ENCODE peak calls at places on chromosomes 4 and X, in six cellular contexts. One of them, this sample, is unnamed.
A peak's percentile ranks its signal among the peaks of the same experiment; 100 is the strongest.

GRCh38 chr4:159229164-159229563 is 126.3 kb downstream of the RAPGEF2 start:
- DNase-seq in HTR-8/SVneo: peak; percentile 51
- DNase-seq in fibroblast of lung: peak; percentile 95
- DNase-seq in iris pigment epithelial cell: peak; percentile 95
- DNase-seq in NCI-H1105: no peak
- DNase-seq in GM06990: no peak
- DNase-seq in this sample: no peak

GRCh38 chr4:43680416-43680815 is 768.2 kb downstream of the KCTD8 start:
- DNase-seq in iris pigment epithelial cell: no peak
- DNase-seq in GM06990: no peak
- DNase-seq in fibroblast of lung: no peak
- DNase-seq in HTR-8/SVneo: no peak
- DNase-seq in NCI-H1105: no peak
- DNase-seq in this sample: no peak

GRCh38 chr4:55005910-55006309 is 119.5 kb downstream of the KDR start:
- DNase-seq in iris pigment epithelial cell: no peak
- DNase-seq in GM06990: no peak
- DNase-seq in HTR-8/SVneo: no peak
- DNase-seq in fibroblast of lung: no peak
- DNase-seq in NCI-H1105: no peak
- DNase-seq in this sample: no peak

GRCh38 chrX:104343408-104344129 is 88.8 kb upstream of the ESX1 start:
- DNase-seq in NCI-H1105: peak; percentile 0
- DNase-seq in GM06990: no peak
- DNase-seq in iris pigment epithelial cell: peak; percentile 82
- DNase-seq in HTR-8/SVneo: no peak
- DNase-seq in fibroblast of lung: peak; percentile 79
- DNase-seq in this sample: peak; percentile 45

GRCh38 chr4:155805016-155805415 is 46.2 kb downstream of the GUCY1B1 start:
- DNase-seq in GM06990: no peak
- DNase-seq in fibroblast of lung: peak; percentile 82
- DNase-seq in HTR-8/SVneo: no peak
- DNase-seq in NCI-H1105: no peak
- DNase-seq in iris pigment epithelial cell: peak; percentile 63
- DNase-seq in this sample: no peak

GRCh38 chr4:113707013-113707412 is 54.5 kb downstream of the CAMK2D start:
- DNase-seq in HTR-8/SVneo: no peak
- DNase-seq in NCI-H1105: no peak
- DNase-seq in GM06990: no peak
- DNase-seq in iris pigment epithelial cell: peak; percentile 57
- DNase-seq in fibroblast of lung: peak; percentile 67
- DNase-seq in this sample: no peak

GRCh38 chr4:40099010-40099409 is 42.4 kb downstream of the N4BP2 start:
- DNase-seq in NCI-H1105: no peak
- DNase-seq in iris pigment epithelial cell: peak; percentile 17
- DNase-seq in GM06990: no peak
- DNase-seq in fibroblast of lung: no peak
- DNase-seq in HTR-8/SVneo: no peak
- DNase-seq in this sample: no peak

GRCh38 chr4:109816082-109816442 is 500 bp downstream of the GAR1 start:
- DNase-seq in iris pigment epithelial cell: no peak
- DNase-seq in HTR-8/SVneo: peak; percentile 2
- DNase-seq in GM06990: peak; percentile 24
- DNase-seq in NCI-H1105: no peak
- DNase-seq in fibroblast of lung: no peak
- DNase-seq in this sample: peak; percentile 54

GRCh38 chr4:125826801-125827200 is 512.0 kb downstream of the FAT4 start:
- DNase-seq in GM06990: no peak
- DNase-seq in iris pigment epithelial cell: no peak
- DNase-seq in NCI-H1105: no peak
- DNase-seq in HTR-8/SVneo: no peak
- DNase-seq in fibroblast of lung: peak; percentile 82
- DNase-seq in this sample: no peak